ENCODE peak calls at places on chromosome 21, in six cellular contexts. One of them, this sample, is unnamed.

GRCh38 chr21:44059710-44060109 is 47.5 kb upstream of the PWP2 start:
- DNase-seq in aorta: no peak
- DNase-seq in cardiac muscle cell: no peak
- DNase-seq in Panc1: no peak
- DNase-seq in iPS DF 6.9: no peak
- DNase-seq in endothelial cell of umbilical vein: no peak
- DNase-seq in this sample: peak

GRCh38 chr21:46509760-46510159 is 51.1 kb downstream of the DIP2A start:
- DNase-seq in aorta: no peak
- DNase-seq in cardiac muscle cell: no peak
- DNase-seq in Panc1: no peak
- DNase-seq in iPS DF 6.9: no peak
- DNase-seq in endothelial cell of umbilical vein: peak
- DNase-seq in this sample: peak

GRCh38 chr21:23579573-23579972 is 2027.7 kb downstream of the MRPL39 start:
- DNase-seq in aorta: no peak
- DNase-seq in cardiac muscle cell: no peak
- DNase-seq in Panc1: no peak
- DNase-seq in iPS DF 6.9: no peak
- DNase-seq in endothelial cell of umbilical vein: no peak
- DNase-seq in this sample: no peak

GRCh38 chr21:26093094-26093493 is 77.5 kb downstream of the APP start:
- DNase-seq in aorta: no peak
- DNase-seq in cardiac muscle cell: no peak
- DNase-seq in Panc1: no peak
- DNase-seq in iPS DF 6.9: no peak
- DNase-seq in endothelial cell of umbilical vein: no peak
- DNase-seq in this sample: no peak

GRCh38 chr21:31180256-31181088 is 142.2 kb upstream of the KRTAP19-8 start:
- DNase-seq in aorta: no peak
- DNase-seq in cardiac muscle cell: peak
- DNase-seq in Panc1: no peak
- DNase-seq in iPS DF 6.9: no peak
- DNase-seq in endothelial cell of umbilical vein: peak
- DNase-seq in this sample: peak

GRCh38 chr21:22164912-22165311 is 1166.7 kb downstream of the NCAM2 start:
- DNase-seq in aorta: no peak
- DNase-seq in cardiac muscle cell: no peak
- DNase-seq in Panc1: no peak
- DNase-seq in iPS DF 6.9: no peak
- DNase-seq in endothelial cell of umbilical vein: no peak
- DNase-seq in this sample: no peak

GRCh38 chr21:17848228-17848627 is 29.1 kb upstream of the C21orf91 start:
- DNase-seq in aorta: peak
- DNase-seq in cardiac muscle cell: no peak
- DNase-seq in Panc1: no peak
- DNase-seq in iPS DF 6.9: no peak
- DNase-seq in endothelial cell of umbilical vein: no peak
- DNase-seq in this sample: peak

GRCh38 chr21:46156678-46157077 is 1.3 kb upstream of the FTCD start:
- DNase-seq in aorta: no peak
- DNase-seq in cardiac muscle cell: no peak
- DNase-seq in Panc1: no peak
- DNase-seq in iPS DF 6.9: no peak
- DNase-seq in endothelial cell of umbilical vein: no peak
- DNase-seq in this sample: peak

GRCh38 chr21:25283720-25284119 is 323.6 kb downstream of the MRPL39 start:
- DNase-seq in aorta: no peak
- DNase-seq in cardiac muscle cell: peak
- DNase-seq in Panc1: no peak
- DNase-seq in iPS DF 6.9: peak
- DNase-seq in endothelial cell of umbilical vein: peak
- DNase-seq in this sample: peak

GRCh38 chr21:36485476-36485875 is 5.6 kb upstream of the CLDN14 start:
- DNase-seq in aorta: no peak
- DNase-seq in cardiac muscle cell: no peak
- DNase-seq in Panc1: no peak
- DNase-seq in iPS DF 6.9: no peak
- DNase-seq in endothelial cell of umbilical vein: no peak
- DNase-seq in this sample: no peak

GRCh38 chr21:36491191-36491916 is 11.4 kb upstream of the CLDN14 start:
- DNase-seq in aorta: no peak
- DNase-seq in cardiac muscle cell: no peak
- DNase-seq in Panc1: no peak
- DNase-seq in iPS DF 6.9: no peak
- DNase-seq in endothelial cell of umbilical vein: no peak
- DNase-seq in this sample: no peak

GRCh38 chr21:36489103-36489785 is 9.3 kb upstream of the CLDN14 start:
- DNase-seq in aorta: no peak
- DNase-seq in cardiac muscle cell: no peak
- DNase-seq in Panc1: no peak
- DNase-seq in iPS DF 6.9: no peak
- DNase-seq in endothelial cell of umbilical vein: no peak
- DNase-seq in this sample: no peak

GRCh38 chr21:36486246-36486645 is 6.3 kb upstream of the CLDN14 start:
- DNase-seq in aorta: no peak
- DNase-seq in cardiac muscle cell: no peak
- DNase-seq in Panc1: no peak
- DNase-seq in iPS DF 6.9: no peak
- DNase-seq in endothelial cell of umbilical vein: no peak
- DNase-seq in this sample: no peak

GRCh38 chr21:36487641-36488307 is 7.9 kb upstream of the CLDN14 start:
- DNase-seq in aorta: no peak
- DNase-seq in cardiac muscle cell: no peak
- DNase-seq in Panc1: no peak
- DNase-seq in iPS DF 6.9: no peak
- DNase-seq in endothelial cell of umbilical vein: peak
- DNase-seq in this sample: no peak
- H3K4me3 ChIP-seq in aorta: no peak
- H3K4me3 ChIP-seq in cardiac muscle cell: no peak
- H3K4me3 ChIP-seq in Panc1: no peak
- H3K4me3 ChIP-seq in iPS DF 6.9: no peak
- H3K4me3 ChIP-seq in endothelial cell of umbilical vein: no peak
- H3K4me3 ChIP-seq in this sample: no peak

DNA sequence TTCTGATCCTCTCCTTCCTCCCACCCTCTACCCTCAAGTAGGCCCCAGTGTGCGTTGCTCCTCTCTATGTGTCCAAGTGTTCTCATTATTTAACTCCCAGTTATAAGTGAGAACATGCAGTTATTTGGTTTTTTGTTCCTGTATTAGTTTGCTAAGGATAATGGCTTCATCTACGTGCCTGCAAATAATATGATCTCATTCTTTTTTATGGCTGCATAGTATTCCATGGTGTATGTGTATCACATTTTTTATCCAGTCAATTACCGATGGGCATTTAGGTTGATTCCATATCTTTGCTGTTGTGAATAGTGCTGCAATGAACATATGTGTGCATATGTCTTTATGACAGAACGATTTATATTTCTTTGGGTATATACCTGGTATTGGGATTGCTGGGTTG is 116.7 kb downstream of the ETS2 start:
- DNase-seq in aorta: no peak
- DNase-seq in cardiac muscle cell: no peak
- DNase-seq in Panc1: no peak
- DNase-seq in iPS DF 6.9: no peak
- DNase-seq in endothelial cell of umbilical vein: no peak
- DNase-seq in this sample: no peak
- H3K27ac ChIP-seq in aorta: no peak
- H3K27ac ChIP-seq in cardiac muscle cell: no peak
- H3K27ac ChIP-seq in Panc1: no peak
- H3K27ac ChIP-seq in iPS DF 6.9: no peak
- H3K27ac ChIP-seq in endothelial cell of umbilical vein: no peak
- H3K27ac ChIP-seq in this sample: no peak

DNA sequence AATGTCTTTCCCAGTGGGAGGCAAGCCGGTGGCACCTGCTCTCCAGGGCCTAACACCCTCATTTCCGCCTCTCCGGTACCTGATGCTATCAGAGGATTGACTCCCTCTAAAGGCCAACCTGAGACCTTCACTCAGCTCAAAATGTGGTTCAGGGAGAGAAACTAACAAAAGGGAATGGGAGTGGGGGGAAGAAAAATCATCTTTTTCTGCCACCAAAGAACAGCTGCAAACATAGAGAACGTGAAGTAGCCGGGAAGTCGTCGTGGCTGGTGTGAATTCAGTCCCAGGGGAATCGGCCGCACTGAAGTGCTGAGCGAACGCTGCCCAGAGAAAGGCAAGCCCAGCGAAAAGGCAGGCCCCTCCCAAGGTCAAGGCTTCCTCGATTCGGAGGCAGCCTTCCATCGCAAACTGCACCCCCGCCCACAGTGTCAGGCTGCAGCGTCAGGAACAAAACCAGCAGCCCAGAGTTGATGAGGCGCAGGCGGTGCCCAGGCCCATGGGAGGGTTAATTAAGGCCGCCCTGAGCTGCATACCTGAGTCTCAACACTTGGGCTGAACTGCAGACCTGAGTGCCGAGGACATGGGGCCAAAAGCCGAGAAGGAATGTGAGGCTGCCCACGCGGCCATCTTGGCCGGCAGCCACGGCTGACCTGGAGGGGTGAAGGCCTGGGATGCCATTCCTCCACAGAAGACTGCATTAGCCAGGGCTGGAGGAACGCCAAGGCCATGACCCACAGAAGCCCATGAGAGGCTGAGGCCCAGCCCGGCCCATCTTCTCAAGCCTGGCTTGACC is 160.2 kb downstream of the PSMG1 start:
- DNase-seq in aorta: peak
- DNase-seq in cardiac muscle cell: peak
- DNase-seq in Panc1: no peak
- DNase-seq in iPS DF 6.9: no peak
- DNase-seq in endothelial cell of umbilical vein: no peak
- DNase-seq in this sample: peak
- H3K4me3 ChIP-seq in aorta: no peak
- H3K4me3 ChIP-seq in cardiac muscle cell: no peak
- H3K4me3 ChIP-seq in Panc1: no peak
- H3K4me3 ChIP-seq in iPS DF 6.9: no peak
- H3K4me3 ChIP-seq in endothelial cell of umbilical vein: no peak
- H3K4me3 ChIP-seq in this sample: no peak

DNA sequence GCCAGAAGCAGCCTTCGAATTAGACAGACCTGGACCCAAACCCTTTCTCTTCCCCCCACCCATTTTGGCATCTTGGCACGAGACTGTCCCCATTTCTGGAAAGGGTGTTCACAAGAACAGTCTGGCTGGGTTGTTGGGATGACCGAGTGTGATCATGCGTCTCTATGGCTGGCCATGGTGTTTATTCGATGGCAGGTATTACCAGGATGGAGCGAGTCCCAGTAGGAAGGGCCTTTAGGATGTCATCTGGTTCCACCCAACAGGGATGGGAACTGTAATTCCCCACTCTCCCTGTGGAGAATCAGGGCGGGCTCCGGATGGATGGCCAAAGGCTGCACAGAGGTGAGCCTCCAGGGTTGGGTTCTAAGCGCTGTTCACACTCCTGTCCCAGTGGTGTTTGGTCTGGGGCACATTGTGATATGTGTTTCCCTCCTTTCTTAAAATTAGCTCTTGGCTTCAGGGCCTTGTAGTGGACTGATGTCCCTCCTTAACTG is 33.4 kb upstream of the ATP5PO start:
- DNase-seq in aorta: no peak
- DNase-seq in cardiac muscle cell: no peak
- DNase-seq in Panc1: no peak
- DNase-seq in iPS DF 6.9: no peak
- DNase-seq in endothelial cell of umbilical vein: no peak
- DNase-seq in this sample: no peak
- H3K27ac ChIP-seq in aorta: no peak
- H3K27ac ChIP-seq in cardiac muscle cell: peak
- H3K27ac ChIP-seq in Panc1: peak
- H3K27ac ChIP-seq in iPS DF 6.9: no peak
- H3K27ac ChIP-seq in endothelial cell of umbilical vein: no peak
- H3K27ac ChIP-seq in this sample: no peak

GRCh38 chr21:42614811-42615342 is 38.5 kb upstream of the PDE9A start:
- DNase-seq in aorta: peak
- DNase-seq in cardiac muscle cell: no peak
- DNase-seq in Panc1: no peak
- DNase-seq in iPS DF 6.9: no peak
- DNase-seq in endothelial cell of umbilical vein: no peak
- DNase-seq in this sample: no peak
- H3K4me3 ChIP-seq in aorta: no peak
- H3K4me3 ChIP-seq in cardiac muscle cell: no peak
- H3K4me3 ChIP-seq in Panc1: no peak
- H3K4me3 ChIP-seq in iPS DF 6.9: no peak
- H3K4me3 ChIP-seq in endothelial cell of umbilical vein: no peak
- H3K4me3 ChIP-seq in this sample: no peak

DNA sequence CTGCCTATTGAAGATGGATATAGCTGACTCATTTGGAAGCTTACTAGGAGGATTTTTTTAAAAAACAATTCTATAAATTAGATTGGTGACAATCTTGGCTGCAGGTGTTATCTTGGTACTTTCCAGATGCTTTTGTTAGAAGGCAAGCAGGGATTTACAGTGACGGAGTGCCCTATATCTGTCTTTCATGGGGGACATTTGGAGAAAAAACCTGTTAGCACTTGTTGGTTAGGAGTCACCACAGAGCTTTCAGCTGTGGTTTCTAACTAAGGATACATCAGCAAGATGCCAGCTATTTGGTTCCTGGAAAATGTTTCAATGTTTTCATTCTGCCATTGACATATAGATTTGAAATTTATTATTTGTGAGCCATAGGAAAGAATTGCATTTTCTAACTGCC is 761.1 kb upstream of the CXADR start:
- DNase-seq in aorta: no peak
- DNase-seq in cardiac muscle cell: peak
- DNase-seq in Panc1: no peak
- DNase-seq in iPS DF 6.9: no peak
- DNase-seq in endothelial cell of umbilical vein: no peak
- DNase-seq in this sample: no peak
- H3K27ac ChIP-seq in aorta: no peak
- H3K27ac ChIP-seq in cardiac muscle cell: peak
- H3K27ac ChIP-seq in Panc1: no peak
- H3K27ac ChIP-seq in iPS DF 6.9: no peak
- H3K27ac ChIP-seq in endothelial cell of umbilical vein: no peak
- H3K27ac ChIP-seq in this sample: no peak

DNA sequence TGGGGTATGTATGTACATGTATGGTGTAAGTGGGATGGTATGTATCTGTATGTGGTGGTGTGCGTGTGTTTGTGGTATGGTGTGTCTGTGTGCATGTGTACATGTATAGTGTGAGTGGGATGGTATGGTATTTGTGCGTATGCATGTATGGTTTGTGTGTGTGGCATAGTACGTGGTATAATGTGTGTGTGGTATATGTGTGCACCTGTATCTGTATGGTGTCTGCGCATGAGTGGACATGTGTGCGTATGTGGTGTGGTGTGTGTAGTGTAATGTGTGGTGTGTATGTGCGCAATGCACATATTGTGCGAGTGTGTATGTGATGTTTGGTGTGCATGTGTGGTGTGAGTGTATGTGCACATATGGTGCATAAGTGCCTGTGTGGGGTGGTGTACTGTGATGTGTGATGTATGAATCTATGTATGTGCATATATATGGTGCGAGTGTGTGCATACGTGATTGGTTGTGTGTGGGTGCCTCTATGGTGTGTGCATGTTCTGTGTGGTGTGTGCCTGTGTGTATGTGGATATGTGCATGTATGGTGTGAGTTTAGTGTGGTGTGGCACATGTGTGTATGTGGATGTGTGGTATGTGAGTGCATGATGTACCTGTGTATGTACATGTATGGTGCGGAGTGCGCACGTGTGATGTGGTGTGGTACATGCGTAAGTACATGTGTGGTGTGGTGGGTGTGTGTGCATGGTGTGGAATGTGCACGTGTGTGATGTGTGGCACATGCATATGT is 38.8 kb downstream of the WDR4 start:
- DNase-seq in aorta: peak
- DNase-seq in cardiac muscle cell: no peak
- DNase-seq in Panc1: no peak
- DNase-seq in iPS DF 6.9: no peak
- DNase-seq in endothelial cell of umbilical vein: no peak
- DNase-seq in this sample: peak
- H3K4me3 ChIP-seq in aorta: no peak
- H3K4me3 ChIP-seq in cardiac muscle cell: no peak
- H3K4me3 ChIP-seq in Panc1: no peak
- H3K4me3 ChIP-seq in iPS DF 6.9: no peak
- H3K4me3 ChIP-seq in endothelial cell of umbilical vein: no peak
- H3K4me3 ChIP-seq in this sample: no peak